ENCODE peak calls at places on chromosomes 11 and 22, in seven cellular contexts. T is dermis blood vessel endothelial cell; E is HFFc6; G is KBM-7; N is activated effector memory CD4-positive, alpha-beta T cell treated with anti-CD3 and anti-CD28 coated beads, Interleukin-2, amount 50 U/mL, for 16 hours; K is GM19239; S is astrocyte of the spinal cord. V is an unnamed sample.

GRCh38 chr11:61334434-61335354 is 1.7 kb downstream of the TKFC start:
- DNase-seq in G (no peak), T (no peak), S (peak; percentile 44), K (no peak), N (peak; percentile 59), E (peak; percentile 40), V (no peak)

GRCh38 chr11:130815921-130816320 is 100.4 kb downstream of the SNX19 start:
- DNase-seq in T (no peak), E (no peak), N (no peak), K (no peak), G (no peak), S (no peak), V (no peak)

GRCh38 chr11:73838443-73839122 is 38.1 kb downstream of the COA4 start:
- DNase-seq in E (no peak), T (no peak), S (peak; percentile 72), N (no peak), G (no peak), K (no peak), V (peak; percentile 60)

GRCh38 chr11:68329993-68330699 is 17.8 kb downstream of the LRP5 start:
- DNase-seq in G (no peak), E (no peak), T (peak; percentile 34), N (no peak), S (no peak), K (no peak), V (peak; percentile 9)

GRCh38 chr11:65316979-65317786 is 2.5 kb downstream of the CDC42EP2 start:
- DNase-seq in E (peak; percentile 50), N (no peak), K (no peak), T (peak; percentile 94), G (no peak), S (peak; percentile 72), V (peak; percentile 49)

GRCh38 chr11:61509058-61510029 is 795 bp downstream of the LRRC10B start:
- DNase-seq in E (no peak), T (peak; percentile 81), K (peak; percentile 95), G (peak; percentile 87), N (peak; percentile 83), S (peak; percentile 59), V (no peak)

GRCh38 chr22:42814616-42815015 is 42.5 kb downstream of the ARFGAP3 start:
- DNase-seq in N (no peak), T (no peak), K (no peak), G (no peak), S (no peak), E (no peak), V (no peak)

GRCh38 chr22:21044931-21045584 is 688 bp upstream of the LRRC74B start:
- DNase-seq in K (no peak), S (peak; percentile 87), N (no peak), E (peak; percentile 64), G (peak; percentile 9), T (peak; percentile 17), V (no peak)

GRCh38 chr22:20393705-20394476 is at the start of gene ZNF74:
- DNase-seq in E (peak; percentile 82), S (peak; percentile 95), T (peak; percentile 90), K (peak; percentile 80), G (peak; percentile 91), N (peak; percentile 93), V (peak; percentile 80)

GRCh38 chr11:63804259-63804658 is 9.0 kb upstream of the SPINDOC start:
- DNase-seq in S (no peak), E (no peak), T (peak; percentile 14), G (no peak), N (no peak), K (no peak), V (no peak)

GRCh38 chr11:19345848-19346681 is 105.3 kb upstream of the E2F8 start:
- DNase-seq in T (peak; percentile 50), N (no peak), E (no peak), S (peak; percentile 13), G (peak; percentile 2), K (no peak), V (peak; percentile 60)

GRCh38 chr11:78659326-78660319 is 85.0 kb upstream of the NARS2 start:
- DNase-seq in S (no peak), E (no peak), K (no peak), G (no peak), N (no peak), T (no peak), V (no peak)

GRCh38 chr11:37177721-37178120 is 579.7 kb upstream of the RAG2 start:
- DNase-seq in G (no peak), N (no peak), K (no peak), T (no peak), E (no peak), S (no peak), V (no peak)

GRCh38 chr22:41940853-41941765 is 5.8 kb downstream of the CENPM start:
- DNase-seq in E (peak; percentile 88), N (peak; percentile 94), K (no peak), T (peak; percentile 88), S (peak; percentile 80), G (peak; percentile 87), V (peak; percentile 40)

GRCh38 chr11:43576834-43577521 is 103.6 kb upstream of the HSD17B12 start:
- DNase-seq in E (peak; percentile 34), G (peak; percentile 44), N (no peak), T (peak; percentile 68), S (peak; percentile 25), K (no peak), V (peak; percentile 13)

GRCh38 chr11:71144010-71144409 is 108.4 kb downstream of the SHANK2 start:
- DNase-seq in T (no peak), E (no peak), N (peak; percentile 38), K (no peak), S (no peak), G (no peak), V (no peak)

GRCh38 chr11:68904458-68904847 is 762 bp downstream of the IGHMBP2 start:
- DNase-seq in K (no peak), T (peak; percentile 57), S (no peak), E (no peak), N (no peak), G (peak; percentile 36), V (no peak)

GRCh38 chr22:36135306-36135705 is 25.2 kb downstream of the APOL3 start:
- DNase-seq in G (no peak), K (no peak), S (no peak), N (no peak), T (no peak), E (no peak), V (no peak)

GRCh38 chr11:59557940-59558643 is 46.8 kb downstream of the OR4D9 start:
- DNase-seq in E (no peak), G (no peak), T (no peak), N (no peak), S (peak; percentile 18), K (no peak), V (no peak)

GRCh38 chr11:129023968-129024676 is 81.5 kb upstream of the TP53AIP1 start:
- DNase-seq in E (no peak), N (peak; percentile 63), T (peak; percentile 10), K (no peak), G (no peak), S (peak; percentile 38), V (peak; percentile 42)

GRCh38 chr11:12434255-12434654 is 56.9 kb downstream of the PARVA start:
- DNase-seq in T (no peak), K (no peak), G (no peak), E (no peak), S (no peak), N (no peak), V (no peak)

GRCh38 chr11:46682773-46683752 is 17.4 kb downstream of the ARHGAP1 start:
- DNase-seq in K (no peak), N (no peak), E (no peak), S (peak; percentile 15), G (no peak), T (no peak), V (no peak)

GRCh38 chr11:131584694-131585592 is 214.5 kb downstream of the NTM start:
- DNase-seq in T (no peak), K (no peak), E (no peak), S (no peak), G (peak; percentile 11), N (no peak), V (no peak)

GRCh38 chr11:44718612-44719390 is 8.0 kb upstream of the TSPAN18 start:
- DNase-seq in T (no peak), S (no peak), K (no peak), G (no peak), E (no peak), N (no peak), V (no peak)

GRCh38 chr22:22348127-22348814 is 103.7 kb downstream of the VPREB1 start:
- DNase-seq in G (no peak), T (no peak), S (no peak), E (no peak), K (no peak), N (no peak), V (no peak)

GRCh38 chr11:2944953-2945756 is 15.9 kb upstream of the PHLDA2 start:
- DNase-seq in T (peak; percentile 89), E (peak; percentile 83), N (peak; percentile 82), G (no peak), K (no peak), S (peak; percentile 93), V (peak; percentile 42)